ENCODE peak calls at places on chromosomes 6 and 20, in eight cellular contexts. O is fibroblast of lung; Q is astrocyte; N is keratinocyte; R is left lung; F is heart right ventricle; S is prostate gland; B is CD4-positive, CD25-positive, alpha-beta regulatory T cell. T is an unnamed sample. For H3K36me3, the result is how much of the 10 kb centered on the place peaks cover.

GRCh38 chr20:2520617-2521016 is 11.9 kb upstream of the ZNF343 start:
- DNase-seq in O (no peak), Q (no peak), N (no peak), R (no peak), F (no peak), S (no peak), B (no peak), T (no peak)

GRCh38 chr6:100381111-100381510 is 83.6 kb downstream of the SIM1 start:
- DNase-seq in O (peak), Q (no peak), N (no peak), R (no peak), F (no peak), S (no peak), B (no peak), T (no peak)

GRCh38 chr20:60403105-60403741 is 445.0 kb downstream of the CDH26 start:
- DNase-seq in O (no peak), Q (no peak), N (no peak), R (no peak), F (no peak), S (no peak), B (no peak), T (no peak)

GRCh38 chr6:10300071-10300470 is 114.8 kb downstream of the TFAP2A start:
- DNase-seq in O (no peak), Q (no peak), N (no peak), R (no peak), F (no peak), S (no peak), B (no peak), T (no peak)

GRCh38 chr6:100665041-100665380 is 200.3 kb upstream of the SIM1 start:
- DNase-seq in O (no peak), Q (no peak), N (no peak), R (no peak), F (no peak), S (no peak), B (peak), T (no peak)

GRCh38 chr6:41159415-41160082 is 3.4 kb downstream of the TREM2 start:
- DNase-seq in O (peak), Q (no peak), N (no peak), R (no peak), F (no peak), S (no peak), B (no peak), T (no peak)

GRCh38 chr6:163352011-163352685 is 62.4 kb upstream of the QKI start:
- DNase-seq in O (no peak), Q (no peak), N (no peak), R (no peak), F (no peak), S (no peak), B (no peak), T (no peak)

GRCh38 chr6:47446974-47447373 is 30.6 kb upstream of the CD2AP start:
- DNase-seq in O (no peak), Q (peak), N (no peak), R (no peak), F (no peak), S (no peak), B (peak), T (no peak)

GRCh38 chr6:158086706-158087518 is 81.2 kb downstream of the SERAC1 start:
- DNase-seq in O (peak), Q (no peak), N (no peak), R (no peak), F (peak), S (no peak), B (no peak), T (no peak)

GRCh38 chr6:136566007-136566487 is 15.8 kb upstream of the MAP7 start:
- DNase-seq in O (no peak), Q (no peak), N (no peak), R (peak), F (peak), S (peak), B (no peak), T (no peak)

GRCh38 chr6:144360401-144360800 is 75.3 kb downstream of the UTRN start:
- DNase-seq in O (no peak), Q (no peak), N (no peak), R (no peak), F (no peak), S (no peak), B (no peak), T (no peak)

GRCh38 chr20:2741463-2741862 is 48.9 kb downstream of the EBF4 start:
- DNase-seq in O (no peak), Q (no peak), N (no peak), R (no peak), F (no peak), S (no peak), B (peak), T (no peak)

GRCh38 chr6:21340563-21340962 is 253.0 kb upstream of the SOX4 start:
- DNase-seq in O (peak), Q (no peak), N (no peak), R (no peak), F (no peak), S (no peak), B (no peak), T (no peak)

GRCh38 chr6:36028887-36029324 is 1.3 kb downstream of the MAPK14 start:
- DNase-seq in O (peak), Q (peak), N (no peak), R (peak), F (peak), S (peak), B (peak), T (peak)

GRCh38 chr6:10425973-10426780 is 11.3 kb upstream of the TFAP2A start:
- DNase-seq in O (no peak), Q (peak), N (no peak), R (peak), F (no peak), S (no peak), B (no peak), T (peak)

GRCh38 chr6:169205176-169206160 is 48.2 kb downstream of the THBS2 start:
- DNase-seq in O (peak), Q (peak), N (no peak), R (no peak), F (no peak), S (no peak), B (no peak), T (no peak)

GRCh38 chr6:4822476-4822875 is 46.3 kb downstream of the CDYL start:
- DNase-seq in O (no peak), Q (no peak), N (no peak), R (no peak), F (no peak), S (no peak), B (no peak), T (no peak)

GRCh38 chr6:101537917-101538316 is 144.4 kb downstream of the GRIK2 start:
- DNase-seq in O (peak), Q (no peak), N (no peak), R (no peak), F (no peak), S (no peak), B (no peak), T (no peak)

DNA sequence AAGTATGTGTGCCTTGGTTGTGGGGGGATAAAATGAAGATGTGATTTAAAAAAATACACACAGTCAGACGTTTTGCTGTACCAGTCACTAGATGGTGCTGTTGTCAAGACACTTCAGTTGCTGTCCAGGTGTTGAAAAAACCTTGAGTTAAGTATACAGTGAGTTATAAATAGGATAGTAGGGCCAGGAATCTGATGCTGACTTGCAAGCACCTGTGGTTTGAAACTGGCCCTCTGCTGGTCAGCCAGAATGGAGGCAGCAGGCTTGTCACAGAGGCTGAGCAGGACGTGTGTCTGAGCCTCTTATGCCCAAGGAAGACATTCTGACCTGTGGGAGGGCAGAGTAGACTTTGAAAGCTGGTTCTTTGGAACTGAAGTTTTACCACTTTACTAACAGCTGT is 27.8 kb downstream of the RNF8 start:
- DNase-seq in O (peak), Q (peak), N (peak), R (no peak), F (no peak), S (no peak), B (peak), T (no peak)
- H3K36me3 ChIP-seq in O (under half), Q (under half), N (under half), R (half or more), F (under half), S (under half), B (under half), T (under half)

GRCh38 chr6:27541932-27542297 is 69.0 kb upstream of the ZNF184 start:
- DNase-seq in O (no peak), Q (no peak), N (no peak), R (no peak), F (no peak), S (no peak), B (no peak), T (no peak)
- H3K4me3 ChIP-seq in O (no peak), Q (no peak), N (no peak), R (no peak), F (no peak), S (no peak), B (no peak), T (no peak)

DNA sequence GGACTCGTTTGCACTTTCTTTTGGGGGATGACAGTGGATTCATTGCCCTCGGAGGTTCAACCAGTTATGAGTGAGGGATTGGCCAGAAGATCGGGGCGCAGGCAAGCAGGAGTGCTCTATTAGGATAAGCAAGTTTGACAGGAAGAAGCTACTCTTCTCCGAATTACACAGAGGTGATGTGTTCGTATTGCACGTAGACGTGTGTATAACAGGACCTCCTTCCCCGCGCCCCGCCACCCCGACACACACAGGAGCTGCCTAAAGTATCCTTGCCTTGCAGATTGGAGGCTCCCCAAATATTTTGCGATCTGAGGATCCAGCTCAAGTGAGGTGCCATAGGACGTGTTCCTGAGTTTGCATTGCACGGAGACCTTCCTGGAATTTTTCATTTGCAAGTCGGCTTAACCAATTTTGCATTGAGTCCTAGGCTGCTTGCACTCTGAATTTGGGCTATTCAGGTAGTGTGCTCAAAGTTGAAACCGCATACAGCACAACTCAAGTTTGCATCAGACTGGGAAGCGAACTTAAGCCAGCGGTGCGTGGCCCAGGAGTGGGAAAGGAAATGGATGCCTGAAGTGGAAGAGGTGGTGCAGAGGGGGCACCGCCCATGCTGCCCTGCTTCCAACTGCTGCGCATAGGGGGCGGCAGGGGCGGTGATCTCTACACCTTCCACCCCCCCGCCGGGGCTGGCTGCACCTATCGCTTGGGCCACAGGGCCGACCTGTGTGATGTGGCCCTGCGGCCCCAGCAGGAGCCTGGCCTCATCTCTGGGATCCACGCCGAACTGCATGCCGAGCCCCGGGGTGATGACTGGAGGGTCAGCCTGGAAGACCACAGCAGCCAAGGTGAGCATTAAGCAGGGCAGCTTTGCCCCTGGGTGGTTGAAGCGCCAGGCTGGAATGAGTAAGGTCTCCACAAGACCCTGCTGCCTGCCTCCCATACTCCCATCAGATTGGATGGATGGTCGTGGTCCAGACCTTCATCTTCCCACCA is 770 bp downstream of the TCF19 start:
- DNase-seq in O (peak), Q (peak), N (no peak), R (peak), F (no peak), S (no peak), B (peak), T (no peak)
- H3K36me3 ChIP-seq in O (under half), Q (under half), N (under half), R (under half), F (under half), S (under half), B (under half), T (under half)

GRCh38 chr6:44932651-44933091 is 395.5 kb upstream of the RUNX2 start:
- DNase-seq in O (no peak), Q (no peak), N (no peak), R (no peak), F (no peak), S (no peak), B (no peak), T (no peak)
- H3K4me3 ChIP-seq in O (no peak), Q (no peak), N (no peak), R (no peak), F (no peak), S (no peak), B (peak), T (no peak)

GRCh38 chr20:62149532-62150235 is 6.1 kb downstream of the SS18L1 start:
- DNase-seq in O (no peak), Q (peak), N (peak), R (peak), F (no peak), S (peak), B (no peak), T (no peak)
- H3K36me3 ChIP-seq in O (under half), Q (under half), N (under half), R (under half), F (under half), S (under half), B (under half), T (under half)

GRCh38 chr20:35275741-35276251 is 2.1 kb downstream of the MMP24OS start:
- DNase-seq in O (no peak), Q (no peak), N (no peak), R (no peak), F (no peak), S (no peak), B (no peak), T (no peak)
- H3K4me3 ChIP-seq in O (no peak), Q (no peak), N (no peak), R (no peak), F (no peak), S (no peak), B (no peak), T (no peak)

GRCh38 chr20:5191829-5192569 is 65.2 kb downstream of the CDS2 start:
- DNase-seq in O (peak), Q (peak), N (peak), R (no peak), F (no peak), S (peak), B (peak), T (peak)
- H3K36me3 ChIP-seq in O (under half), Q (under half), N (under half), R (half or more), F (under half), S (under half), B (under half), T (under half)

GRCh38 chr20:46710149-46710913 is 882 bp downstream of the SLC2A10 start:
- DNase-seq in O (no peak), Q (no peak), N (no peak), R (no peak), F (no peak), S (no peak), B (no peak), T (no peak)

GRCh38 chr20:46709459-46710148 is at the start of gene SLC2A10:
- DNase-seq in O (peak), Q (peak), N (no peak), R (peak), F (peak), S (peak), B (no peak), T (peak)

GRCh38 chr20:46706242-46706641 is 3.2 kb upstream of the SLC2A10 start:
- DNase-seq in O (no peak), Q (no peak), N (no peak), R (no peak), F (no peak), S (no peak), B (no peak), T (no peak)

GRCh38 chr20:46708172-46708860 is 1.1 kb upstream of the SLC2A10 start:
- DNase-seq in O (no peak), Q (no peak), N (no peak), R (no peak), F (no peak), S (peak), B (peak), T (peak)

DNA sequence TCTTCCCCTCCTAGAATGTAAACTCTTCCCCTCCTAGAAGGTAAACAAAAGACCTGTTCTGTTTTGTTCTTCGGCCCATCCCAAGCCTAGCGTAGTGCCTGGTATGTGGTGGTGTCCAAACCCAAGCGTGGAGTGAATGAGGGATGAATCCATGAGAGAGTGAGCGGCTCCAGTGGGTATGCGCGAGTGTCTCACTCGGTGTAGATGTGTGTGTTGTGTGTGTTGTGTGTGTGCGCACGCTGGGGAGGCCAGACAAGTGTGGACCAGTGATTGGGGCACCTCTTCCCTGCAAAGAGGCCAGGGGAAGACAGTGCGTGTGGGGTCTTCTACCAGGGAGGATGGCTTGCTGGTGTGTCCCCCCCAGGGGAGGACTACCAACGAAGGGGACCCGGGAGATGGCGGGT is 392 bp upstream of the SLC2A10 start:
- DNase-seq in O (no peak), Q (no peak), N (no peak), R (no peak), F (no peak), S (peak), B (no peak), T (no peak)
- H3K4me3 ChIP-seq in O (peak), Q (peak), N (no peak), R (peak), F (peak), S (peak), B (no peak), T (peak)

DNA sequence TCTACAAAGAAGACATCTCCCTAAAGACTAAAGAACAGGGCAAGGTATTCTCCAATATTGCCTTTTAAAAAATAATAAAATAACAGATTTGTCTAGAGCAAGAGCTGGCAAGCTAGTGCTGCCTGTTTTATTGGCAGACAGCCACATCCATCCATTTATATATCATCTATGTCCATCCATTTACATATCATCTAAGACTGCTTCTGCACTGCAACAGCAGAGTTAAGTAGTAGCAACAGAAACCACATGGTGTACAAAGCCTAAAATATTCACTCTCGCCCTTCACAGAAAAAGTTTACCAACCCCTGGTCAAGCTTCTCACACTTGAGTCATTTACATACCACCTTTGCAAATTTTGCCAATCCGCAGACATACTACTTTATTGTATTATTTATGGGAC is 133.8 kb downstream of the ZMYND8 start:
- DNase-seq in O (no peak), Q (no peak), N (no peak), R (no peak), F (no peak), S (no peak), B (no peak), T (no peak)
- H3K36me3 ChIP-seq in O (under half), Q (under half), N (under half), R (half or more), F (under half), S (under half), B (half or more), T (under half)

GRCh38 chr6:27605401-27606342 is 132.8 kb upstream of the ZNF184 start:
- DNase-seq in O (peak), Q (peak), N (no peak), R (no peak), F (no peak), S (no peak), B (no peak), T (no peak)
- H3K4me3 ChIP-seq in O (peak), Q (peak), N (peak), R (no peak), F (no peak), S (no peak), B (peak), T (no peak)